ENCODE peak calls at places on chromosomes 13 and 19, in six cellular contexts. S, L, D, U, N and W are unnamed samples.

GRCh38 chr19:40309666-40310065 is 24.5 kb upstream of the AKT2 start:
- DNase-seq in S (no peak), U (no peak), D (no peak), L (no peak), N (no peak), W (no peak)

GRCh38 chr19:46416077-46416709 is 2.8 kb upstream of the CCDC8 start:
- DNase-seq in D (peak; percentile 85), L (peak; percentile 80), N (peak; percentile 48), S (no peak), U (peak; percentile 94), W (no peak)

GRCh38 chr13:47111499-47111898 is 214.6 kb upstream of the HTR2A start:
- DNase-seq in D (no peak), L (no peak), N (no peak), S (no peak), U (no peak), W (no peak)

GRCh38 chr13:26497991-26498423 is 59.5 kb upstream of the WASF3 start:
- DNase-seq in S (no peak), L (peak; percentile 52), N (no peak), D (no peak), U (no peak), W (peak; percentile 65)

GRCh38 chr19:47379398-47379938 is 30.4 kb downstream of the DHX34 start:
- DNase-seq in N (no peak), U (no peak), S (no peak), D (no peak), L (no peak), W (no peak)

GRCh38 chr19:30229524-30230174 is 142.5 kb upstream of the ZNF536 start:
- DNase-seq in S (no peak), N (no peak), D (no peak), U (no peak), L (no peak), W (no peak)

GRCh38 chr19:52221831-52222375 is 32.1 kb downstream of the PPP2R1A start:
- DNase-seq in D (no peak), S (no peak), U (no peak), N (no peak), L (no peak), W (no peak)

GRCh38 chr13:30831515-30831914 is 74.6 kb upstream of the MEDAG start:
- DNase-seq in D (no peak), N (no peak), U (no peak), L (no peak), S (no peak), W (no peak)

GRCh38 chr13:30493670-30494381 is 28.1 kb upstream of the HMGB1 start:
- DNase-seq in S (no peak), D (peak; percentile 16), N (no peak), U (no peak), L (no peak), W (no peak)

GRCh38 chr13:82076421-82076820 is 1735.5 kb upstream of the SPRY2 start:
- DNase-seq in L (no peak), S (no peak), N (no peak), D (no peak), U (no peak), W (no peak)

GRCh38 chr19:36719687-36720556 is 32.5 kb downstream of the ZNF567 start:
- DNase-seq in S (no peak), N (no peak), U (no peak), L (no peak), D (no peak), W (no peak)

GRCh38 chr13:40121711-40122110 is 466.2 kb downstream of the COG6 start:
- DNase-seq in S (no peak), L (no peak), D (no peak), U (no peak), N (no peak), W (no peak)

GRCh38 chr13:49995535-49996165 is 1.2 kb upstream of the TRIM13 start:
- DNase-seq in N (no peak), L (no peak), U (no peak), S (no peak), D (no peak), W (no peak)

GRCh38 chr13:102771298-102772041 is 2.1 kb downstream of the TEX30 start:
- DNase-seq in S (no peak), U (no peak), D (no peak), L (no peak), N (no peak), W (no peak)

GRCh38 chr19:43651758-43652545 is 12.3 kb upstream of the CADM4 start:
- DNase-seq in L (peak; percentile 53), N (peak; percentile 9), S (no peak), D (peak; percentile 48), U (peak; percentile 62), W (no peak)

GRCh38 chr19:57671124-57671895 is 2.6 kb downstream of the ZSCAN4 start:
- DNase-seq in D (no peak), N (no peak), U (no peak), S (no peak), L (no peak), W (no peak)

GRCh38 chr13:46934749-46935148 is 37.9 kb upstream of the HTR2A start:
- DNase-seq in U (no peak), N (no peak), L (no peak), S (no peak), D (no peak), W (no peak)

GRCh38 chr19:45568732-45569131 is 15.9 kb downstream of the OPA3 start:
- DNase-seq in N (peak; percentile 48), S (no peak), D (no peak), L (peak; percentile 46), U (no peak), W (no peak)

GRCh38 chr13:51778407-51778806 is 25.6 kb downstream of the DHRS12 start:
- DNase-seq in S (no peak), U (no peak), D (no peak), N (no peak), L (no peak), W (no peak)

GRCh38 chr19:50820549-50821247 is 2.9 kb downstream of the KLK1 start:
- DNase-seq in S (no peak), U (no peak), D (no peak), L (no peak), N (no peak), W (no peak)

GRCh38 chr13:83589816-83590215 is 292.5 kb downstream of the SLITRK1 start:
- DNase-seq in S (no peak), D (no peak), N (no peak), U (no peak), L (no peak), W (no peak)

GRCh38 chr13:98998831-98999634 is 21.2 kb upstream of the DOCK9 start:
- DNase-seq in S (no peak), U (no peak), N (peak; percentile 38), D (no peak), L (no peak), W (no peak)

GRCh38 chr13:100511422-100511821 is 77.2 kb downstream of the GGACT start:
- DNase-seq in U (no peak), S (no peak), D (no peak), N (no peak), L (no peak), W (no peak)

GRCh38 chr13:27362064-27362751 is 62.2 kb upstream of the GTF3A start:
- DNase-seq in N (peak; percentile 60), S (no peak), U (peak; percentile 89), D (peak; percentile 68), L (peak; percentile 44), W (no peak)

GRCh38 chr19:16073481-16073880 is 2.8 kb upstream of the TPM4 start:
- DNase-seq in N (no peak), S (no peak), L (no peak), D (no peak), U (peak; percentile 15), W (no peak)

GRCh38 chr19:53977991-53978731 is 13.3 kb upstream of the CACNG6 start:
- DNase-seq in N (no peak), S (no peak), D (no peak), L (peak; percentile 56), U (peak; percentile 76), W (peak; percentile 89)

GRCh38 chr19:46915386-46915785 is 54.6 kb downstream of the ARHGAP35 start:
- DNase-seq in N (no peak), U (no peak), S (no peak), D (no peak), L (no peak), W (no peak)

GRCh38 chr19:33407716-33408115 is 34.2 kb downstream of the CEBPG start:
- DNase-seq in D (no peak), L (no peak), N (no peak), U (peak; percentile 20), S (no peak), W (no peak)

GRCh38 chr19:41223431-41224234 is 4.6 kb downstream of the AXL start:
- DNase-seq in D (no peak), L (peak; percentile 47), S (no peak), N (peak; percentile 93), U (no peak), W (peak; percentile 75)

GRCh38 chr19:7612282-7613274 is 16.8 kb downstream of the XAB2 start:
- DNase-seq in N (no peak), D (no peak), L (no peak), U (no peak), S (no peak), W (no peak)